ENCODE peak calls at places on chromosomes 3 and 15, in seven cellular contexts. I is tibial artery, L is psoas muscle, R is heart right ventricle, B is coronary artery, Q is HFFc6, E is nephron progenitor cell. Z is an unnamed sample.

GRCh38 chr15:45855907-45856579 is 221.2 kb downstream of the SQOR start:
- DNase-seq in L (no peak), Q (peak), R (no peak), E (no peak), I (no peak), B (no peak), Z (no peak)

GRCh38 chr15:80596521-80596976 is 98.6 kb upstream of the ABHD17C start:
- DNase-seq in E (no peak), I (no peak), L (no peak), R (no peak), B (peak), Q (no peak), Z (no peak)

GRCh38 chr15:85408270-85408746 is 27.9 kb downstream of the AKAP13 start:
- DNase-seq in Q (no peak), R (no peak), B (no peak), E (no peak), I (no peak), L (no peak), Z (no peak)

GRCh38 chr3:2452249-2452648 is 353.6 kb downstream of the CNTN4 start:
- DNase-seq in L (no peak), I (no peak), B (no peak), E (no peak), Q (no peak), R (no peak), Z (no peak)

GRCh38 chr15:55846108-55846707 is 103.3 kb upstream of the PRTG start:
- DNase-seq in I (no peak), L (no peak), E (peak), R (no peak), Q (peak), B (no peak), Z (no peak)

GRCh38 chr3:101351834-101352233 is 31.5 kb upstream of the IMPG2 start:
- DNase-seq in B (no peak), I (no peak), E (no peak), L (no peak), R (no peak), Q (peak), Z (no peak)

GRCh38 chr3:124512881-124513609 is 217.2 kb upstream of the UMPS start:
- DNase-seq in B (no peak), R (no peak), I (no peak), E (no peak), L (no peak), Q (no peak), Z (no peak)

GRCh38 chr3:88231207-88231606 is 81.4 kb downstream of the C3orf38 start:
- DNase-seq in R (no peak), I (no peak), Q (no peak), L (no peak), E (no peak), B (no peak), Z (no peak)

GRCh38 chr15:62071711-62072308 is 5.0 kb downstream of the C2CD4A start:
- DNase-seq in Q (peak), R (no peak), B (no peak), L (no peak), E (no peak), I (no peak), Z (no peak)

GRCh38 chr3:134542287-134542686 is 56.4 kb downstream of the CEP63 start:
- DNase-seq in I (no peak), E (no peak), B (no peak), L (no peak), Q (no peak), R (no peak), Z (no peak)

GRCh38 chr3:73470851-73471250 is 153.9 kb downstream of the PDZRN3 start:
- DNase-seq in Q (no peak), I (no peak), E (no peak), L (no peak), B (no peak), R (no peak), Z (no peak)

GRCh38 chr3:128577711-128578110 is 72.9 kb downstream of the RPN1 start:
- DNase-seq in E (no peak), Q (no peak), R (no peak), I (no peak), L (no peak), B (no peak), Z (no peak)

GRCh38 chr3:119380697-119381096 is 82.7 kb downstream of the TMEM39A start:
- DNase-seq in L (no peak), B (no peak), R (no peak), Q (no peak), I (no peak), E (no peak), Z (no peak)

GRCh38 chr3:148791296-148791695 is 36.3 kb upstream of the CPB1 start:
- DNase-seq in B (no peak), R (no peak), I (no peak), L (no peak), E (no peak), Q (no peak), Z (no peak)

GRCh38 chr3:99720985-99721632 is 82.7 kb downstream of the COL8A1 start:
- DNase-seq in Q (peak), R (peak), I (peak), L (no peak), E (no peak), B (no peak), Z (no peak)

GRCh38 chr3:45881031-45882022 is 5.0 kb upstream of the CCR9 start:
- DNase-seq in R (no peak), L (no peak), Q (peak), I (no peak), E (no peak), B (no peak), Z (peak)

GRCh38 chr15:39315200-39315599 is 265.7 kb upstream of the THBS1 start:
- DNase-seq in L (no peak), Q (no peak), E (no peak), R (no peak), B (no peak), I (no peak), Z (no peak)

GRCh38 chr3:10836676-10837075 is 20.6 kb downstream of the SLC6A11 start:
- DNase-seq in I (no peak), R (no peak), L (no peak), E (no peak), Q (no peak), B (peak), Z (no peak)

GRCh38 chr3:179323197-179323901 is 518 bp downstream of the ZNF639 start:
- DNase-seq in Q (peak), R (peak), B (peak), I (peak), E (peak), L (peak), Z (peak)

GRCh38 chr3:106728315-106728821 is 648.9 kb upstream of the CCDC54 start:
- DNase-seq in I (no peak), Q (peak), E (no peak), R (no peak), B (no peak), L (no peak), Z (no peak)

GRCh38 chr3:168336276-168336675 is 240.6 kb upstream of the GOLIM4 start:
- DNase-seq in R (no peak), L (no peak), I (no peak), E (no peak), B (no peak), Q (no peak), Z (no peak)

GRCh38 chr15:68994149-68994548 is 20.3 kb upstream of the NOX5 start:
- DNase-seq in Q (peak), B (peak), I (no peak), E (no peak), L (no peak), R (no peak), Z (no peak)

GRCh38 chr3:150314248-150315027 is 93.7 kb upstream of the TSC22D2 start:
- DNase-seq in E (no peak), I (no peak), B (no peak), L (no peak), Q (no peak), R (no peak), Z (no peak)

GRCh38 chr15:25611603-25612002 is 172.8 kb upstream of the UBE3A start:
- DNase-seq in L (peak), Q (no peak), E (no peak), R (no peak), I (no peak), B (no peak), Z (no peak)

GRCh38 chr3:143171141-143171651 is 51.6 kb downstream of the CHST2 start:
- DNase-seq in E (no peak), I (no peak), B (no peak), L (no peak), R (no peak), Q (peak), Z (no peak)

GRCh38 chr3:70409018-70409417 is 96.6 kb upstream of the MDFIC2 start:
- DNase-seq in E (no peak), Q (no peak), B (no peak), R (no peak), I (no peak), L (no peak), Z (no peak)

GRCh38 chr3:53498993-53499641 is 4.7 kb downstream of the CACNA1D start:
- DNase-seq in E (peak), B (no peak), R (no peak), Q (no peak), I (no peak), L (no peak), Z (no peak)
- TF ChIP-seq CTCF in E (peak), B (no peak), R (no peak), Q (peak), I (no peak), L (no peak), Z (no peak)

DNA sequence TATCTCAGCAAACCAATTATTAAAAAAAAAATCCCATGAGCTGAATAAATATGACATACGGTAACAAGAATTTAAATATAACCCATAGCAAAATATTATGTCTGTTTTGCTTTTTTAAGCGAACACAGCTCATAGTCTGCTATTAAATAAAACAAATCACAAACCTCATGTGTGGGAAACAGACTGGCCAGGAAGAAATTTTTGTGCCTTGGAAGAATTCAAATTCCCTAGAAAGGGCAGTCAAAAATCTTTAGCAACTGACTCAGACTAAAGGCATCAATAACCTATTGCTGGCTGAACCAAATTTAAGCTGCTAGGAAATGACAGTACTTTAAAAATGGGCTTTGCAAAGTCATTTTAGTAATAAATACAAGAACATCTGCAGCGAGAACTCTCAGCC is 151.5 kb downstream of the PLD1 start:
- DNase-seq in I (no peak), R (no peak), B (no peak), E (no peak), L (no peak), Q (no peak), Z (no peak)
- TF ChIP-seq CTCF in I (no peak), R (no peak), B (no peak), E (no peak), L (no peak), Q (no peak), Z (no peak)

GRCh38 chr15:65303687-65304392 is 637 bp upstream of the RNU5B-1 start:
- DNase-seq in R (peak), I (peak), E (peak), Q (peak), L (peak), B (peak), Z (no peak)
- TF ChIP-seq CTCF in R (peak), I (no peak), E (no peak), Q (peak), L (no peak), B (no peak), Z (peak)

GRCh38 chr15:75360856-75361255 is 7.6 kb downstream of the MAN2C1 start:
- DNase-seq in I (no peak), E (no peak), L (peak), B (no peak), R (no peak), Q (no peak), Z (no peak)

GRCh38 chr15:75361989-75362641 is 6.3 kb downstream of the MAN2C1 start:
- DNase-seq in E (no peak), B (no peak), Q (no peak), L (no peak), I (no peak), R (no peak), Z (no peak)

GRCh38 chr15:75363786-75364185 is 4.6 kb downstream of the MAN2C1 start:
- DNase-seq in B (no peak), R (no peak), Q (no peak), E (no peak), L (no peak), I (no peak), Z (no peak)

GRCh38 chr15:75361361-75361988 is 6.9 kb downstream of the MAN2C1 start:
- DNase-seq in Q (no peak), B (no peak), I (no peak), E (no peak), L (no peak), R (no peak), Z (no peak)

DNA sequence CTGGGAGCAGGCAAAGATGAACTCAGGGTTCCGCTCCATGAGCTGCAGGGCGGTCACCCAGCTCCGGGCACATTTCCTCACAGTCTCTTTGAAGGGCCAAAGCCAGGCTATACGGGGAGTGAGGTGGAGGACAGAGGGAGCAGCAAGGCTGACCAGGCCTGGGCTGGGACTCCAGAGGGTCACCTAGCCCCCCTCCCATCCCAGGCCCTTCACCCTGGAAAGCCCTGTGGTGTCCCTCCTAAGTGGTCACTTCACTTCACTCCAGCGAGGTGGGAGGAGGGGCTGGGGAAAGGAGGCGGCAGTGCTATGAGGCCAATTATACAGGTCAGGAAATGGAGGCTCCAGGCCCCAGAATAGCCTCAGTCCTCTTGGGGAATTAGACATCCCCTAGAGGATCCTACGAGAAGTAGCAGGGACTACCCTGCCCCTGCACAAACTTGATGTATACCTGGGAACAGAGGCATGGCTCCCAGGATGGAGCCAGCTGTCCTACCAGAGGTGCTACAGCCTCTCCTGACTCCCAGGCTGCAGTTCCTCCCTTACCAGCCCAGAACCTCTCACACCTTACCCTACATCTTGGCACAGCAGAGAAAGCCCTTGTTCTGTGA is 5.7 kb downstream of the MAN2C1 start:
- DNase-seq in E (no peak), B (no peak), I (no peak), Q (no peak), L (no peak), R (no peak), Z (no peak)
- TF ChIP-seq CTCF in E (no peak), B (no peak), I (no peak), Q (no peak), L (no peak), R (no peak), Z (no peak)

GRCh38 chr15:47824185-47824584 is 106.9 kb downstream of the SEMA6D start:
- DNase-seq in Q (no peak), E (no peak), I (no peak), L (no peak), B (no peak), R (no peak), Z (no peak)
- TF ChIP-seq CTCF in Q (no peak), E (no peak), I (no peak), L (no peak), B (no peak), R (no peak), Z (no peak)

GRCh38 chr15:64149424-64150235 is 1.9 kb upstream of the SNX22 start:
- DNase-seq in E (no peak), I (peak), R (no peak), L (no peak), B (peak), Q (peak), Z (no peak)
- TF ChIP-seq CTCF in E (no peak), I (no peak), R (no peak), L (no peak), B (no peak), Q (peak), Z (no peak)

GRCh38 chr3:52315977-52316764 is at the start of gene DNAH1:
- DNase-seq in R (no peak), L (no peak), Q (no peak), E (no peak), I (no peak), B (no peak), Z (no peak)
- TF ChIP-seq CTCF in R (no peak), L (no peak), Q (no peak), E (no peak), I (no peak), B (no peak), Z (no peak)

GRCh38 chr15:101315736-101316135 is 20.7 kb upstream of the SNRPA1 start:
- DNase-seq in E (no peak), B (no peak), I (no peak), R (no peak), L (no peak), Q (no peak), Z (no peak)

GRCh38 chr15:101313041-101313761 is 18.2 kb upstream of the SNRPA1 start:
- DNase-seq in R (no peak), I (no peak), B (no peak), L (no peak), Q (no peak), E (no peak), Z (no peak)

GRCh38 chr15:101316529-101316928 is 21.5 kb upstream of the SNRPA1 start:
- DNase-seq in Q (no peak), R (no peak), E (no peak), I (no peak), L (no peak), B (no peak), Z (no peak)

GRCh38 chr15:101314301-101314700 is 19.3 kb upstream of the SNRPA1 start:
- DNase-seq in R (no peak), Q (no peak), I (no peak), B (no peak), L (no peak), E (no peak), Z (no peak)

DNA sequence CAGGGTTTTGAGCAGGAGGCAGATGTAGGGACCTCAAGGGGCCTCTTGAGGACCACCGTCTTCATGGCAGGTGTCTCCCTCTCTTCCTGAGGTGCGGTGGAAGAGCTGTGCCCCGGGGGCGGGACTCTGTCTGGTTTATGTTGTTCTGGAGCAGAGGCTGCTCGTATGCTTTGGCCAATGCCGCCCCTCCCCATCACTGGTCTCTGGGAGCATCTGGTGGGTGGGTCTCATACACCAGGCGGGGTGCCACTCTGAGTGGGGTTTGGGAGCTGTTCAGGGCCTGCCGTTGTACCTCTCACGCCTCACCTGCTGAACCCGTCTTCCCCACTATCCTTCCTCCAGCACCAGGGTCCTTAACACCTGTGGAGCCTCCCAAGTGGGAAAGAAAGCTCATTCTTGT is 19.7 kb upstream of the SNRPA1 start:
- DNase-seq in I (no peak), E (no peak), B (no peak), Q (no peak), R (no peak), L (no peak), Z (no peak)
- TF ChIP-seq CTCF in I (no peak), E (no peak), B (no peak), Q (no peak), R (no peak), L (no peak), Z (no peak)

GRCh38 chr3:37259291-37259690 is 84.9 kb upstream of the LRRFIP2 start:
- DNase-seq in R (no peak), E (no peak), Q (no peak), I (no peak), L (no peak), B (no peak), Z (no peak)

GRCh38 chr3:37257581-37257980 is 83.2 kb upstream of the LRRFIP2 start:
- DNase-seq in B (no peak), E (no peak), L (no peak), Q (no peak), I (no peak), R (no peak), Z (no peak)

GRCh38 chr3:37255990-37256308 is 81.6 kb upstream of the LRRFIP2 start:
- DNase-seq in L (no peak), I (no peak), Q (no peak), B (no peak), R (no peak), E (no peak), Z (no peak)

GRCh38 chr3:37254316-37254715 is 79.9 kb upstream of the LRRFIP2 start:
- DNase-seq in I (no peak), L (no peak), E (no peak), B (no peak), Q (no peak), R (no peak), Z (no peak)

DNA sequence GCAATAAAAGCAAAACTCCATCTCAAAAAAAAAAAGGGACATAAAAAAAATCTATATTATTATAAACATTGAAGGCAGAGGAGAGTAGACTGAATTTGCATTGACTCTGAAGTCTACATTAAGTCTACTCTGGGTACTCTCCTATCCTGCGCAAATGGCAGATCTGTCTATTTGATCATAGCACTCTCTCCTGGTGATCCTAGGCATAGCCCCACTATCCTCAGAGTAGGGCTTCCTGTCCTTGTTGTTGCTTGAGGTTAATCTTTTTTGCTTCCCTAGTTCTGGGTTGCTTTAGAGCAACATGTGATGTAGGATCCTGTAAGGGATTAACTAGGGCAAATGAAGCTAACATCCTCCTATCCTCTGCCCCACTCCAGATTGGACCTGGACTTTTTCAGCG is 82.1 kb upstream of the LRRFIP2 start:
- DNase-seq in Q (no peak), I (no peak), B (no peak), E (no peak), R (no peak), L (no peak), Z (no peak)
- TF ChIP-seq CTCF in Q (peak), I (no peak), B (no peak), E (peak), R (no peak), L (no peak), Z (no peak)

DNA sequence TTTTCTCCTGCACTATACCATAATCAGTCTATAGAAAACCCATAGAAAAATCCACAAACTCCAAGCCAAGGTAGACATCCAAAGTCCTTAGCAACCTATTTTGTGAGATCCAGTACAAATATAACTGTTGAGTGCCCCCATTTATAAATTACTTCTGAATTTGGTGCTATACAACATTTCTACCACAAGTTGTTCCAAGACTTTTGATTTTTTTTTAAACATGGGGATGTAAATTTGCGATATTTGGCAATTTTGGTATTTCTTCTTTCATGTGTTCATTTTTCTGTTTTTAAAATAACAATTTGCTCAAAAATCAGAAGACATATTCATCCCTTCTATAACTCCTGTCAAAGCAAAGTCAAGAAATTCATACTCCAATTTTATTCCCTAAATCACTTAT is 763.8 kb downstream of the ROBO1 start:
- DNase-seq in B (no peak), Q (no peak), E (no peak), I (no peak), L (no peak), R (no peak), Z (no peak)
- TF ChIP-seq CTCF in B (no peak), Q (peak), E (no peak), I (no peak), L (no peak), R (no peak), Z (no peak)

Z was measured in natural killer cell.